ENCODE peak calls at places on chromosomes 12 and 14, in four cellular contexts. One of them, this sample, is unnamed.

GRCh38 chr12:124767075-124767821 is 96.4 kb downstream of the SCARB1 start:
- DNase-seq in NCI-H748 treated with DMSO at 0.1 percent for 48 hours: peak
- DNase-seq in GM10248: peak
- DNase-seq in foreskin fibroblast: no peak
- DNase-seq in this sample: peak

GRCh38 chr14:94337274-94337673 is 14.1 kb upstream of the SERPINA6 start:
- DNase-seq in foreskin fibroblast: peak
- DNase-seq in GM10248: no peak
- DNase-seq in NCI-H748 treated with DMSO at 0.1 percent for 48 hours: no peak
- DNase-seq in this sample: peak

GRCh38 chr12:107649615-107650014 is 36.0 kb upstream of the PWP1 start:
- DNase-seq in GM10248: no peak
- DNase-seq in foreskin fibroblast: no peak
- DNase-seq in NCI-H748 treated with DMSO at 0.1 percent for 48 hours: no peak
- DNase-seq in this sample: no peak

GRCh38 chr12:103431387-103431786 is 64.4 kb downstream of the C12orf42 start:
- DNase-seq in foreskin fibroblast: no peak
- DNase-seq in GM10248: peak
- DNase-seq in NCI-H748 treated with DMSO at 0.1 percent for 48 hours: no peak
- DNase-seq in this sample: no peak

GRCh38 chr12:24778486-24779304 is 170.2 kb downstream of the BCAT1 start:
- DNase-seq in GM10248: peak
- DNase-seq in NCI-H748 treated with DMSO at 0.1 percent for 48 hours: peak
- DNase-seq in foreskin fibroblast: peak
- DNase-seq in this sample: no peak

GRCh38 chr14:69711065-69711464 is 55.9 kb upstream of the SRSF5 start:
- DNase-seq in GM10248: no peak
- DNase-seq in NCI-H748 treated with DMSO at 0.1 percent for 48 hours: peak
- DNase-seq in foreskin fibroblast: no peak
- DNase-seq in this sample: peak

GRCh38 chr14:97046991-97047390 is 249.8 kb downstream of the VRK1 start:
- DNase-seq in foreskin fibroblast: no peak
- DNase-seq in NCI-H748 treated with DMSO at 0.1 percent for 48 hours: no peak
- DNase-seq in GM10248: no peak
- DNase-seq in this sample: no peak

GRCh38 chr14:90500665-90501370 is 104.0 kb downstream of the CALM1 start:
- DNase-seq in NCI-H748 treated with DMSO at 0.1 percent for 48 hours: no peak
- DNase-seq in foreskin fibroblast: no peak
- DNase-seq in GM10248: no peak
- DNase-seq in this sample: no peak

GRCh38 chr12:121522962-121523361 is 57.9 kb downstream of the KDM2B start:
- DNase-seq in GM10248: peak
- DNase-seq in NCI-H748 treated with DMSO at 0.1 percent for 48 hours: no peak
- DNase-seq in foreskin fibroblast: no peak
- DNase-seq in this sample: peak

GRCh38 chr12:107748472-107748871 is 12.5 kb downstream of the PRDM4 start:
- DNase-seq in NCI-H748 treated with DMSO at 0.1 percent for 48 hours: no peak
- DNase-seq in GM10248: no peak
- DNase-seq in foreskin fibroblast: peak
- DNase-seq in this sample: peak

GRCh38 chr12:26566670-26567069 is 266.3 kb downstream of the ITPR2 start:
- DNase-seq in NCI-H748 treated with DMSO at 0.1 percent for 48 hours: no peak
- DNase-seq in foreskin fibroblast: no peak
- DNase-seq in GM10248: no peak
- DNase-seq in this sample: peak

GRCh38 chr12:19410211-19410610 is 29.1 kb upstream of the AEBP2 start:
- DNase-seq in GM10248: no peak
- DNase-seq in NCI-H748 treated with DMSO at 0.1 percent for 48 hours: peak
- DNase-seq in foreskin fibroblast: no peak
- DNase-seq in this sample: no peak

GRCh38 chr12:98162906-98163678 is 352.3 kb upstream of the TMPO start:
- DNase-seq in GM10248: no peak
- DNase-seq in NCI-H748 treated with DMSO at 0.1 percent for 48 hours: no peak
- DNase-seq in foreskin fibroblast: no peak
- DNase-seq in this sample: no peak

GRCh38 chr12:69662764-69663163 is 36.3 kb downstream of the BEST3 start:
- DNase-seq in NCI-H748 treated with DMSO at 0.1 percent for 48 hours: no peak
- DNase-seq in foreskin fibroblast: no peak
- DNase-seq in GM10248: no peak
- DNase-seq in this sample: no peak

GRCh38 chr12:93624595-93625294 is 52.3 kb downstream of the SOCS2 start:
- DNase-seq in NCI-H748 treated with DMSO at 0.1 percent for 48 hours: no peak
- DNase-seq in GM10248: peak
- DNase-seq in foreskin fibroblast: peak
- DNase-seq in this sample: peak

GRCh38 chr12:109606261-109607028 is 32.9 kb downstream of the MVK start:
- DNase-seq in GM10248: no peak
- DNase-seq in NCI-H748 treated with DMSO at 0.1 percent for 48 hours: no peak
- DNase-seq in foreskin fibroblast: no peak
- DNase-seq in this sample: peak

GRCh38 chr12:107518868-107519267 is 166.7 kb upstream of the PWP1 start:
- DNase-seq in GM10248: no peak
- DNase-seq in NCI-H748 treated with DMSO at 0.1 percent for 48 hours: no peak
- DNase-seq in foreskin fibroblast: no peak
- DNase-seq in this sample: no peak

GRCh38 chr12:67772276-67773169 is 124.0 kb downstream of the DYRK2 start:
- DNase-seq in GM10248: no peak
- DNase-seq in foreskin fibroblast: no peak
- DNase-seq in NCI-H748 treated with DMSO at 0.1 percent for 48 hours: no peak
- DNase-seq in this sample: peak

GRCh38 chr12:10554228-10554970 is 48.7 kb downstream of the EIF2S3B start:
- DNase-seq in foreskin fibroblast: no peak
- DNase-seq in GM10248: no peak
- DNase-seq in NCI-H748 treated with DMSO at 0.1 percent for 48 hours: no peak
- DNase-seq in this sample: no peak

GRCh38 chr14:76720382-76720813 is 40.9 kb upstream of the VASH1 start:
- DNase-seq in GM10248: peak
- DNase-seq in NCI-H748 treated with DMSO at 0.1 percent for 48 hours: no peak
- DNase-seq in foreskin fibroblast: peak
- DNase-seq in this sample: peak

GRCh38 chr12:39103552-39104165 is 198.3 kb upstream of the CPNE8 start:
- DNase-seq in foreskin fibroblast: no peak
- DNase-seq in GM10248: peak
- DNase-seq in NCI-H748 treated with DMSO at 0.1 percent for 48 hours: peak
- DNase-seq in this sample: peak

GRCh38 chr14:101780887-101781239 is 19.4 kb downstream of the PPP2R5C start:
- DNase-seq in GM10248: no peak
- DNase-seq in NCI-H748 treated with DMSO at 0.1 percent for 48 hours: no peak
- DNase-seq in foreskin fibroblast: no peak
- DNase-seq in this sample: no peak

GRCh38 chr14:103541494-103541943 is 12.5 kb downstream of the TRMT61A start:
- DNase-seq in GM10248: no peak
- DNase-seq in foreskin fibroblast: no peak
- DNase-seq in NCI-H748 treated with DMSO at 0.1 percent for 48 hours: no peak
- DNase-seq in this sample: peak

GRCh38 chr12:23055004-23055403 is 430.0 kb downstream of the ETNK1 start:
- DNase-seq in GM10248: no peak
- DNase-seq in foreskin fibroblast: no peak
- DNase-seq in NCI-H748 treated with DMSO at 0.1 percent for 48 hours: peak
- DNase-seq in this sample: peak

GRCh38 chr14:101475468-101476257 is 85.6 kb upstream of the DIO3 start:
- DNase-seq in GM10248: no peak
- DNase-seq in foreskin fibroblast: peak
- DNase-seq in NCI-H748 treated with DMSO at 0.1 percent for 48 hours: no peak
- DNase-seq in this sample: peak

GRCh38 chr14:26709019-26709418 is 111.2 kb upstream of the NOVA1 start:
- DNase-seq in NCI-H748 treated with DMSO at 0.1 percent for 48 hours: no peak
- DNase-seq in foreskin fibroblast: peak
- DNase-seq in GM10248: no peak
- DNase-seq in this sample: no peak

GRCh38 chr14:63513756-63514155 is 29.4 kb downstream of the PPP2R5E start:
- DNase-seq in GM10248: no peak
- DNase-seq in foreskin fibroblast: no peak
- DNase-seq in NCI-H748 treated with DMSO at 0.1 percent for 48 hours: no peak
- DNase-seq in this sample: no peak

GRCh38 chr12:96502477-96502876 is 13.1 kb downstream of the CFAP54 start:
- DNase-seq in NCI-H748 treated with DMSO at 0.1 percent for 48 hours: no peak
- DNase-seq in GM10248: no peak
- DNase-seq in foreskin fibroblast: no peak
- DNase-seq in this sample: no peak

GRCh38 chr12:112998997-112999767 is 20.9 kb downstream of the OAS2 start:
- DNase-seq in GM10248: peak
- DNase-seq in NCI-H748 treated with DMSO at 0.1 percent for 48 hours: no peak
- DNase-seq in foreskin fibroblast: no peak
- DNase-seq in this sample: peak

GRCh38 chr14:50770586-50770985 is 60.4 kb downstream of the NIN start:
- DNase-seq in NCI-H748 treated with DMSO at 0.1 percent for 48 hours: no peak
- DNase-seq in GM10248: no peak
- DNase-seq in foreskin fibroblast: no peak
- DNase-seq in this sample: no peak

GRCh38 chr12:130827432-130827831 is 11.6 kb downstream of the STX2 start:
- DNase-seq in foreskin fibroblast: no peak
- DNase-seq in GM10248: no peak
- DNase-seq in NCI-H748 treated with DMSO at 0.1 percent for 48 hours: no peak
- DNase-seq in this sample: no peak

GRCh38 chr12:70402597-70402996 is 36.5 kb downstream of the KCNMB4 start:
- DNase-seq in foreskin fibroblast: no peak
- DNase-seq in NCI-H748 treated with DMSO at 0.1 percent for 48 hours: no peak
- DNase-seq in GM10248: no peak
- DNase-seq in this sample: no peak

GRCh38 chr14:31419179-31420012 is 954 bp downstream of the HEATR5A start:
- DNase-seq in foreskin fibroblast: peak
- DNase-seq in GM10248: no peak
- DNase-seq in NCI-H748 treated with DMSO at 0.1 percent for 48 hours: no peak
- DNase-seq in this sample: peak

GRCh38 chr12:79761341-79761740 is 70.6 kb upstream of the PAWR start:
- DNase-seq in foreskin fibroblast: no peak
- DNase-seq in GM10248: no peak
- DNase-seq in NCI-H748 treated with DMSO at 0.1 percent for 48 hours: no peak
- DNase-seq in this sample: no peak

GRCh38 chr14:70392676-70393075 is 24.2 kb downstream of the SYNJ2BP start:
- DNase-seq in NCI-H748 treated with DMSO at 0.1 percent for 48 hours: no peak
- DNase-seq in GM10248: no peak
- DNase-seq in foreskin fibroblast: no peak
- DNase-seq in this sample: no peak

GRCh38 chr14:57865450-57866198 is at the start of gene SLC35F4:
- DNase-seq in NCI-H748 treated with DMSO at 0.1 percent for 48 hours: no peak
- DNase-seq in GM10248: peak
- DNase-seq in foreskin fibroblast: no peak
- DNase-seq in this sample: no peak

This sample was measured in myocyte.